ENCODE peak calls at places on chromosomes 13 and 19, in nine cellular contexts. N is IMR-90, Q is upper lobe of right lung, W is tibial nerve, I is GM23338, G is cardiac muscle cell, S is psoas muscle, Z is tibial artery, P is heart left ventricle. K is an unnamed sample. For H3K36me3 and H3K4me1, the result is how much of the 10 kb centered on the place peaks cover.

GRCh38 chr13:103876571-103876970 is 810.4 kb upstream of the SLC10A2 start:
- DNase-seq in N (peak), Q (no peak), W (no peak), I (no peak), G (no peak), S (no peak), Z (no peak), P (no peak), K (no peak)

GRCh38 chr13:48890386-48890785 is 85.3 kb upstream of the FNDC3A start:
- DNase-seq in N (no peak), Q (no peak), W (no peak), I (no peak), G (no peak), S (no peak), Z (no peak), P (no peak), K (no peak)

GRCh38 chr19:47510516-47511127 is 4.2 kb downstream of the NAPA start:
- DNase-seq in N (no peak), Q (no peak), W (no peak), I (peak), G (no peak), S (peak), Z (no peak), P (peak), K (no peak)

GRCh38 chr13:51453959-51454703 is 1.3 kb upstream of the INTS6 start:
- DNase-seq in N (peak), Q (no peak), W (no peak), I (peak), G (no peak), S (peak), Z (peak), P (no peak), K (peak)

GRCh38 chr19:54230031-54230430 is 7.2 kb upstream of the LILRB3 start:
- DNase-seq in N (no peak), Q (no peak), W (no peak), I (no peak), G (no peak), S (no peak), Z (no peak), P (no peak), K (no peak)

GRCh38 chr13:114131581-114132418 is 623 bp downstream of the RASA3 start:
- DNase-seq in N (no peak), Q (no peak), W (no peak), I (peak), G (peak), S (peak), Z (no peak), P (no peak), K (peak)

GRCh38 chr13:51739403-51740112 is 64.4 kb downstream of the DHRS12 start:
- DNase-seq in N (no peak), Q (no peak), W (peak), I (no peak), G (no peak), S (peak), Z (peak), P (no peak), K (no peak)

GRCh38 chr13:81382236-81382635 is 1041.3 kb upstream of the SPRY2 start:
- DNase-seq in N (no peak), Q (no peak), W (no peak), I (peak), G (no peak), S (no peak), Z (no peak), P (no peak), K (no peak)

GRCh38 chr13:102935896-102936321 is 90.1 kb downstream of the ERCC5 start:
- DNase-seq in N (no peak), Q (no peak), W (no peak), I (no peak), G (no peak), S (no peak), Z (no peak), P (no peak), K (no peak)

GRCh38 chr13:35979378-35979911 is 151.7 kb downstream of the DCLK1 start:
- DNase-seq in N (peak), Q (no peak), W (peak), I (no peak), G (peak), S (peak), Z (peak), P (no peak), K (no peak)

GRCh38 chr13:111881700-111882099 is 185.2 kb upstream of the SOX1 start:
- DNase-seq in N (no peak), Q (no peak), W (no peak), I (no peak), G (no peak), S (no peak), Z (no peak), P (no peak), K (no peak)

GRCh38 chr19:37095859-37096258 is 17.6 kb downstream of the ZNF420 start:
- DNase-seq in N (no peak), Q (no peak), W (no peak), I (no peak), G (no peak), S (no peak), Z (no peak), P (no peak), K (no peak)

GRCh38 chr19:35306473-35307246 is 14.7 kb downstream of the MAG start:
- DNase-seq in N (no peak), Q (no peak), W (no peak), I (peak), G (no peak), S (no peak), Z (no peak), P (peak), K (no peak)

GRCh38 chr19:1845642-1846041 is 2.6 kb downstream of the REXO1 start:
- DNase-seq in N (no peak), Q (no peak), W (no peak), I (no peak), G (no peak), S (no peak), Z (no peak), P (no peak), K (peak)

GRCh38 chr19:1843116-1843515 is 5.2 kb downstream of the REXO1 start:
- DNase-seq in N (no peak), Q (no peak), W (no peak), I (no peak), G (no peak), S (no peak), Z (no peak), P (no peak), K (no peak)

GRCh38 chr19:1841209-1841924 is 6.9 kb downstream of the REXO1 start:
- DNase-seq in N (no peak), Q (no peak), W (no peak), I (no peak), G (no peak), S (no peak), Z (no peak), P (no peak), K (no peak)

GRCh38 chr19:1844536-1845515 is 3.5 kb downstream of the REXO1 start:
- DNase-seq in N (no peak), Q (no peak), W (no peak), I (no peak), G (no peak), S (no peak), Z (no peak), P (no peak), K (no peak)

DNA sequence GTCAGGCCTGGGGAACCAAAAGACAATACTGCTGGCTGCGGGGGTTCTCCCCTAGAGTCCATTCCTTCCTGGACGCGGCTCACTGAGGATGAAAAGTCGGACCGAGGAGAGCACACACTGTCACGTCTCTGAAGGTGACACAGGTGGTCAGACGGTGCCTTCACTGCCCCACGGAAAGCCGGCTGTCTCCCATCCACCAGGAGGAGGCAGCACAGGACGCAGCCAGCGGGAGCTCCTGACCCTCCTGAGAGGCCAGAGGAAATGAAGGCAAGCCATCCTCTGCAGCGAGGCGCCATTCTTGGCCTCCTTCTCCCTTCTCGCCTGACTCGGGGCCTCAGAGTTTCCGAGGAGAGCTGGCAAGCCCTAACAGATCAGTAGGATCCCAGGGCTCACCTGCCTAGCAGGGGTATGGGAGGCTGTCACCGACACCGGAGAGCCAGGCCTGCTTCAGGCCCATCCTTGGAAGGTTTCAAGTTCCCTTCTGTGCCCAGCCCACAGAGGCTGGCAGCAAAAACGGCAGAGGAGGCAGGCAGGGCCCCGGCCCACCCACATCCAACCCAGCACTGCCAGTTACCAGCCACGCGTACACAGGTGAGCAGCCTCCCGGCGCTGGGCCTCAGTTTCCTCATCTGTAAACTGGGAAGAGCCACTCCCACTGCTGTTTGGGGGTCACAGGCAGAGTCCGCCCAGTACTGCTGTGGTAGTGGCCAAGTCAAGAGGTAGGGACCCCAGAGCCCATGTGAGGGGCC is 4.5 kb downstream of the REXO1 start:
- DNase-seq in N (no peak), Q (no peak), W (no peak), I (peak), G (no peak), S (no peak), Z (no peak), P (no peak), K (no peak)
- TF ChIP-seq CTCF in N (peak), Q (peak), W (no peak), I (peak), G (no peak), S (no peak), Z (no peak), P (no peak), K (no peak)

DNA sequence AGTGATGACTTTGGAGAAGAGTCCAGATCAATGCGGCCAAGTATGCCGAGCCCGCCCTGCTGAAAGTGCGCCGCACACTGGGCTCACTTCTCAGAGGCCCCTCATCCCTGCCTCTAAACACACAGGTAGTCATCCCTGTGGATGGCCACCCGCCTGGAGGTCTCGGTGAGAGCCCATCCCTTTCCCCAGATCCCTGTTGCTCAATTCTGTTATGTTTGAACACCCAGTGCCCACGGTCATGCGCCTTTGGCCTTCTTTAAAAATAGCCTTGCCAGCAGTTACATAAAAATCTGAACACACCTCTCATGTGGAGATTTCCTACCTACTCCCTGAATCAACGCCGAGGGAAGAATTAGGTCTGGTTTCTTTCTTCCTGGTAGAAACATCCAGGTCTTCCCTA is 11.9 kb downstream of the ELAVL1 start:
- DNase-seq in N (no peak), Q (no peak), W (no peak), I (no peak), G (no peak), S (peak), Z (no peak), P (no peak), K (no peak)
- H3K36me3 ChIP-seq in N (under half), Q (under half), W (under half), I (under half), G (under half), S (under half), Z (under half), P (under half), K (under half)

GRCh38 chr19:10762656-10763055 is 44.8 kb downstream of the DNM2 start:
- DNase-seq in N (no peak), Q (peak), W (no peak), I (peak), G (no peak), S (no peak), Z (no peak), P (no peak), K (peak)
- H3K4me1 ChIP-seq in N (under half), Q (half or more), W (half or more), I (under half), G (under half), S (under half), Z (under half), P (half or more), K (half or more)

GRCh38 chr19:40603719-40604646 is 2.8 kb downstream of the LTBP4 start:
- DNase-seq in N (peak), Q (peak), W (peak), I (peak), G (peak), S (peak), Z (peak), P (peak), K (peak)
- TF ChIP-seq CTCF in N (no peak), Q (no peak), W (no peak), I (no peak), G (no peak), S (no peak), Z (no peak), P (no peak), K (no peak)

DNA sequence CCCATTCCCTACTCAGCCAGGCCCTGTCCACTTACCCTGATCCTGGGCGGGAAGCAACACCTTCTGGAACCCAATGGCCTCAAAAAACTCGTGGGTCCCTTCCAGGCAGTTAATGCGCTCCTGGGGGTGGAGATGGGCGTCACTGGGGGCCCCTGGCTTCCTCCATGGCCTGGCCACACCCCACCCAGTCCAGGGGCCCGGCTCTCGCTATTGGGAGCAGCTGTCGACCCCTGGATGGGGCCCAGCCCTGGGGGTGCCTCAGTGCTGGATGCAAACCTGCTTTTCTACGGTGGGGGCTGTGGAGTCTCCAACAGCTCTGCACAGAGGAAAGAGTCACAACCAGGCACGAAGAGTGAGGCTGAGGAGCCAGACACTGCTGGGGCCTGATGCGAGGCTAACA is 10.8 kb downstream of the UBXN6 start:
- DNase-seq in N (no peak), Q (no peak), W (no peak), I (no peak), G (no peak), S (no peak), Z (no peak), P (no peak), K (no peak)
- H3K36me3 ChIP-seq in N (half or more), Q (half or more), W (under half), I (under half), G (under half), S (half or more), Z (half or more), P (half or more), K (under half)

DNA sequence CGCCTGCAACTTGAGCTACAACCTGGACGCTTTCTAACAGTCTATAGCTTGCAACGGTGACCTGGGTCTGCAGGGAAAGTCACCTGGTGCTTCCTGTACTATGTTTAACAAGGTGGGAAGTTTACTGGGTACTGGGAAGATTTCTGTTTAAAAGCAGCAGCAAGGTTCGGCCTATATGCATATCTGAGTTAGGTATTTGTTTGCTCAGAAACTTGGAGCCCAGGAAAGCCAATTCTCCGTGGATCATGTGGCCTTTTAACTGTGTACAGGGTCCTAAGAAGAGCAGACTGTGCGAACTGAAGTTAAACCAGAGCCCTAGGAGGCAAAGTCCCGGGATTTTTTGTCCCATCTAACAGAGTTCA is 103.1 kb downstream of the STK24 start:
- DNase-seq in N (no peak), Q (no peak), W (no peak), I (no peak), G (no peak), S (no peak), Z (no peak), P (no peak), K (no peak)
- H3K4me1 ChIP-seq in N (under half), Q (under half), W (under half), I (under half), G (under half), S (under half), Z (under half), P (half or more), K (under half)

GRCh38 chr19:13814550-13814949 is 19.3 kb downstream of the ZSWIM4 start:
- DNase-seq in N (no peak), Q (no peak), W (no peak), I (no peak), G (no peak), S (no peak), Z (no peak), P (no peak), K (no peak)

GRCh38 chr19:13819242-13819641 is 24.0 kb downstream of the ZSWIM4 start:
- DNase-seq in N (no peak), Q (no peak), W (no peak), I (no peak), G (no peak), S (no peak), Z (no peak), P (no peak), K (no peak)

GRCh38 chr19:13817018-13817614 is 21.9 kb downstream of the ZSWIM4 start:
- DNase-seq in N (no peak), Q (peak), W (no peak), I (peak), G (no peak), S (no peak), Z (no peak), P (no peak), K (peak)

GRCh38 chr19:13821292-13821691 is 26.0 kb downstream of the ZSWIM4 start:
- DNase-seq in N (no peak), Q (no peak), W (no peak), I (no peak), G (no peak), S (no peak), Z (no peak), P (no peak), K (no peak)

GRCh38 chr19:13817615-13818371 is 22.6 kb downstream of the ZSWIM4 start:
- DNase-seq in N (no peak), Q (peak), W (no peak), I (peak), G (no peak), S (no peak), Z (no peak), P (no peak), K (peak)
- TF ChIP-seq CTCF in N (no peak), Q (no peak), W (no peak), I (no peak), G (no peak), S (no peak), Z (no peak), P (no peak), K (no peak)

GRCh38 chr13:45875951-45876350 is 24.4 kb upstream of the SIAH3 start:
- DNase-seq in N (no peak), Q (no peak), W (no peak), I (no peak), G (no peak), S (no peak), Z (no peak), P (no peak), K (no peak)
- H3K36me3 ChIP-seq in N (under half), Q (under half), W (under half), I (under half), G (under half), S (under half), Z (under half), P (under half), K (under half)

GRCh38 chr13:97253581-97254293 is 31.6 kb downstream of the MBNL2 start:
- DNase-seq in N (no peak), Q (no peak), W (no peak), I (no peak), G (no peak), S (no peak), Z (no peak), P (no peak), K (no peak)

GRCh38 chr13:97254809-97255208 is 32.7 kb downstream of the MBNL2 start:
- DNase-seq in N (peak), Q (no peak), W (no peak), I (no peak), G (no peak), S (no peak), Z (no peak), P (no peak), K (no peak)

GRCh38 chr13:97257228-97257755 is 35.2 kb downstream of the MBNL2 start:
- DNase-seq in N (no peak), Q (no peak), W (no peak), I (no peak), G (no peak), S (no peak), Z (no peak), P (no peak), K (no peak)

GRCh38 chr13:97256343-97256783 is 34.2 kb downstream of the MBNL2 start:
- DNase-seq in N (peak), Q (no peak), W (no peak), I (no peak), G (peak), S (no peak), Z (no peak), P (no peak), K (no peak)

GRCh38 chr13:97255515-97255999 is 33.4 kb downstream of the MBNL2 start:
- DNase-seq in N (peak), Q (no peak), W (no peak), I (no peak), G (no peak), S (no peak), Z (no peak), P (no peak), K (no peak)
- H3K4me1 ChIP-seq in N (under half), Q (half or more), W (half or more), I (under half), G (under half), S (half or more), Z (half or more), P (half or more), K (under half)

DNA sequence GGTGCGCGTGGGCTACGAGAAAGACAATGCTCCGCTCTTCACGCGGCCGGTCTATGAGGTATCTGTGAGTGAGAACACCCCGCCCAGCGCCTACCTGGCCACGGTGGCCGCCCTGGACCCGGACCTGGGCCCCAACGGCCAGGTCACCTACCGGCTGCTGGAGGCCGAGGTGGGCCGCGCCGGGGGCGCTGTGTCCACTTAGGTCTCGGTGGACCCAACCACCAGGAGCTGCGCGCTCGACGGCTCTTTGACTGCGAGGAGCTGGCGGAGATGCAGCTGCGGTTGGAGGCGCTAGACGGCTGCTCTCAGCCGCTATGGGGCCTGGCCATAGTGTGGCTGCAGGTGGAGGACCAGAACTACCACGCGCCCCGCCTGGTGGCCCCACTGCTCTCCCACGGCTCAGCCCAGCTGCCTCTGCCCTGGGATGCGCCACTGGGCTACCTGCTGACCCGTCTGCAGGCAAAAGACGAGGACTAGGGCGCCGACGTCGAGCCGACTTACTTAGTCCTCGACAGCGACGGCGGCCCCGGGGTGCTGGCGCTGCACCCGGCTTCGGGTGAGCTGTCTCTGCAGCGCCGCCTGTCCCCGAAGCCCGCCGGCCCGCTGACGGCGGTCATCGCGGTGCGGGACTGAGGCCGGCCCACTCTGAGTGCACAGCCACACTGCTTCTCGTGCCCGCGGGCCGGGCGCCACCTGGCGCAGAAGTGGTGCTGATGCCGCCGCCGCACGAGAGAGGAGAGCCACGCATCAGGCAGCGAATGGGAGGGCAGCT is 173.0 kb downstream of the OLFM4 start:
- DNase-seq in N (no peak), Q (peak), W (no peak), I (peak), G (peak), S (peak), Z (no peak), P (peak), K (peak)
- TF ChIP-seq CTCF in N (no peak), Q (no peak), W (no peak), I (peak), G (peak), S (no peak), Z (no peak), P (no peak), K (no peak)